ENCODE peak calls at places on chromosomes 5 and 9, in nine cellular contexts. N, I, D, H, W, O, Z, Y and C are unnamed samples.

GRCh38 chr5:179914032-179914755 is 6.5 kb upstream of the TBC1D9B start:
- DNase-seq in N (peak; percentile 53), I (no peak), D (no peak), H (peak; percentile 68), W (no peak), O (no peak), Z (no peak), Y (no peak), C (no peak)

GRCh38 chr5:157747766-157748700 is 4.5 kb downstream of the LSM11 start:
- DNase-seq in N (no peak), I (no peak), D (no peak), H (no peak), W (no peak), O (no peak), Z (no peak), Y (no peak), C (no peak)

GRCh38 chr9:133978226-133979123 is 13.6 kb downstream of the VAV2 start:
- DNase-seq in N (no peak), I (no peak), D (no peak), H (no peak), W (peak; percentile 63), O (no peak), Z (no peak), Y (no peak), C (no peak)

GRCh38 chr9:72772641-72773040 is 180.2 kb downstream of the ALDH1A1 start:
- DNase-seq in N (peak; percentile 7), I (no peak), D (no peak), H (no peak), W (no peak), O (no peak), Z (no peak), Y (no peak), C (no peak)

GRCh38 chr5:124849774-124850173 is 103.3 kb upstream of the ZNF608 start:
- DNase-seq in N (no peak), I (no peak), D (no peak), H (no peak), W (no peak), O (no peak), Z (no peak), Y (no peak), C (no peak)

GRCh38 chr5:121350493-121350892 is 501.2 kb upstream of the FTMT start:
- DNase-seq in N (no peak), I (no peak), D (no peak), H (no peak), W (no peak), O (no peak), Z (no peak), Y (no peak), C (no peak)

GRCh38 chr5:148912714-148913398 is 86.4 kb downstream of the ADRB2 start:
- DNase-seq in N (peak; percentile 99), I (no peak), D (no peak), H (no peak), W (no peak), O (peak; percentile 86), Z (no peak), Y (no peak), C (no peak)

GRCh38 chr5:80140496-80140895 is 105.3 kb downstream of the THBS4 start:
- DNase-seq in N (no peak), I (no peak), D (no peak), H (no peak), W (no peak), O (no peak), Z (no peak), Y (no peak), C (no peak)

GRCh38 chr5:115850771-115851416 is 9.2 kb downstream of the AP3S1 start:
- DNase-seq in N (peak; percentile 66), I (no peak), D (no peak), H (no peak), W (no peak), O (no peak), Z (no peak), Y (no peak), C (no peak)

GRCh38 chr5:159764283-159764927 is 151.9 kb upstream of the ADRA1B start:
- DNase-seq in N (peak; percentile 94), I (no peak), D (peak; percentile 37), H (no peak), W (no peak), O (no peak), Z (no peak), Y (no peak), C (no peak)

GRCh38 chr5:115460476-115460875 is 84.1 kb downstream of the FEM1C start:
- DNase-seq in N (peak; percentile 92), I (no peak), D (peak; percentile 81), H (no peak), W (no peak), O (no peak), Z (no peak), Y (no peak), C (no peak)

GRCh38 chr5:116135344-116135743 is 50.5 kb downstream of the COMMD10 start:
- DNase-seq in N (no peak), I (no peak), D (no peak), H (no peak), W (no peak), O (no peak), Z (no peak), Y (no peak), C (no peak)

GRCh38 chr9:30197954-30198353 is 2186.5 kb upstream of the ACO1 start:
- DNase-seq in N (no peak), I (no peak), D (no peak), H (no peak), W (no peak), O (no peak), Z (peak; percentile 13), Y (no peak), C (no peak)

GRCh38 chr9:75830303-75830702 is 60.2 kb upstream of the PCSK5 start:
- DNase-seq in N (no peak), I (no peak), D (no peak), H (no peak), W (no peak), O (no peak), Z (no peak), Y (no peak), C (no peak)

GRCh38 chr5:154087260-154087659 is 48.5 kb downstream of the MFAP3 start:
- DNase-seq in N (no peak), I (no peak), D (no peak), H (no peak), W (no peak), O (no peak), Z (no peak), Y (no peak), C (no peak)

GRCh38 chr5:128487041-128487440 is 51.0 kb downstream of the FBN2 start:
- DNase-seq in N (peak; percentile 38), I (no peak), D (no peak), H (no peak), W (no peak), O (no peak), Z (no peak), Y (no peak), C (no peak)

GRCh38 chr5:1007681-1008450 is 736 bp upstream of the NKD2 start:
- DNase-seq in N (no peak), I (no peak), D (peak; percentile 4), H (peak; percentile 18), W (peak; percentile 64), O (no peak), Z (no peak), Y (peak; percentile 6), C (peak; percentile 7)

GRCh38 chr5:55441107-55441771 is 93.5 kb downstream of the PLPP1 start:
- DNase-seq in N (no peak), I (no peak), D (no peak), H (no peak), W (no peak), O (no peak), Z (no peak), Y (no peak), C (no peak)

GRCh38 chr9:91255327-91255726 is 106.4 kb downstream of the AUH start:
- DNase-seq in N (peak; percentile 91), I (no peak), D (no peak), H (no peak), W (no peak), O (no peak), Z (no peak), Y (no peak), C (no peak)

DNA sequence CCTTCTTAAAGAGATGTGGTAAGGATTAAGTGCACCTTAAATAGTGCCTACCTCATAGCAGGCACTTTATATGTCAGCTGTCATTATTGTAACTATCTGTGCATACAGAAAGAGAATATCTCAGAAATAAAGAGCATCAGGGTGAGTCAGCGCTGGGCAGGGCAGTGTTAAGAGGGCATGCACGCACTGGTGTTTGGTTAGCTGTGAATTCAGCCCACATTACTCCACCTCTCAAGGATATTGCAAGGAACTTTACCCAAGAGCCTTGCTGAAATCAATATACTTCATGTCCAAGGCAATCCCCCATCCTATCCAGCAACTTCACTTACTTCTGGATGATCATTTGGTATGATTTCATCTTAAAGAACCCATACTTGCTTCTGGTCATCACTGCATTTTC is 300.9 kb downstream of the NTRK2 start:
- DNase-seq in N (no peak), I (no peak), D (no peak), H (peak; percentile 45), W (no peak), O (no peak), Z (no peak), Y (no peak), C (no peak)
- H3K9me3 ChIP-seq in N (peaks cover 11% of the 10 kb centered on the region), I (no peaks in the 10 kb centered on the region), D (no peaks in the 10 kb centered on the region), H (no peaks in the 10 kb centered on the region), W (no peaks in the 10 kb centered on the region), O (no peaks in the 10 kb centered on the region), Z (no peaks in the 10 kb centered on the region), Y (no peaks in the 10 kb centered on the region), C (no peaks in the 10 kb centered on the region)

DNA sequence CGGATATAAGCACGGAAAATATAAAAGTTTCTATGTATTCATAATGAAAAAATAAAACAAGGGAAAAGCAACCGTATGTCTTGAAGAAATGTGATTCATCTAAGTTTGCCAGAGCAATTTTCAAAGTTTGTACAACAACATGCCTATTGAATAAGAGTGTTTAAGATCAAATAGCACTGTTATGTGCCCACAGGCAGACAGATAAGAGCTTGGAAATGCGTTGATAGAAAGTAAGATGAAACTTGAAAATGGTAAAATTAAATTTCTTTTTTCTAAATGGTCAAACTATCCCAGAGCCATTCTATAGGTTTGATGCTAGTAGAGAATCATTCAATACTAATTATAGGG is 189.4 kb downstream of the FANCC start:
- DNase-seq in N (no peak), I (no peak), D (no peak), H (no peak), W (no peak), O (no peak), Z (no peak), Y (no peak), C (no peak)
- H3K9me3 ChIP-seq in N (no peaks in the 10 kb centered on the region), I (no peaks in the 10 kb centered on the region), D (no peaks in the 10 kb centered on the region), H (no peaks in the 10 kb centered on the region), W (no peaks in the 10 kb centered on the region), O (no peaks in the 10 kb centered on the region), Z (no peaks in the 10 kb centered on the region), Y (no peaks in the 10 kb centered on the region), C (no peaks in the 10 kb centered on the region)

DNA sequence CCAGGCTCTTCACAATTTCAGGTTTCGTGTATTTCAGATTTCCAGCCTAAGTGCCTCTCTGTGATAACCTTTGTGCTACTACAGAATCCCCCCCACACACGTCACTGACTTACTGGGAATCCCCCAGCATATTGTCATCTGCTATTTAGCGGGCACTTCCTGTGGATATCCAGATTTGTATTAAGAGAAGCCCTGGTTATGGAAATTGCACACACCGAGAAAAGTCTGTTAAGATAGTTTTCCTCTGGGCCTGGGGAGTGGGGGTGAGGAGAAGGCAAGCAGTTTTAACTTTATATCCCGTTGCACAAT is 269.9 kb downstream of the MED10 start:
- DNase-seq in N (no peak), I (no peak), D (no peak), H (no peak), W (no peak), O (no peak), Z (no peak), Y (no peak), C (no peak)
- H3K9me3 ChIP-seq in N (peaks cover 44% of the 10 kb centered on the region), I (no peaks in the 10 kb centered on the region), D (no peaks in the 10 kb centered on the region), H (no peaks in the 10 kb centered on the region), W (no peaks in the 10 kb centered on the region), O (no peaks in the 10 kb centered on the region), Z (no peaks in the 10 kb centered on the region), Y (no peaks in the 10 kb centered on the region), C (no peaks in the 10 kb centered on the region)

GRCh38 chr5:141374627-141375026 is 936 bp downstream of the PCDHGA6 start:
- DNase-seq in N (no peak), I (no peak), D (no peak), H (no peak), W (no peak), O (no peak), Z (no peak), Y (no peak), C (no peak)
- H3K9me3 ChIP-seq in N (peaks cover 61% of the 10 kb centered on the region), I (peaks cover 5% of the 10 kb centered on the region), D (no peaks in the 10 kb centered on the region), H (peaks cover 13% of the 10 kb centered on the region), W (peaks cover 42% of the 10 kb centered on the region), O (peaks cover 34% of the 10 kb centered on the region), Z (no peaks in the 10 kb centered on the region), Y (peaks cover 5% of the 10 kb centered on the region), C (peaks cover 5% of the 10 kb centered on the region)